ENCODE peak calls at places on chromosomes 13 and 19, in six cellular contexts. One of them, this sample, is unnamed. For H3K27me3, the result is how much of the 10 kb centered on the place peaks cover.

GRCh38 chr13:73140804-73141203 is 82.0 kb downstream of the KLF5 start:
- DNase-seq in right cardiac atrium: no peak
- DNase-seq in hepatocyte: no peak
- DNase-seq in tibial nerve: no peak
- DNase-seq in A673: no peak
- DNase-seq in CD8-positive, alpha-beta T cell: no peak
- DNase-seq in this sample: no peak

GRCh38 chr13:49655906-49656305 is 27.6 kb downstream of the ARL11 start:
- DNase-seq in right cardiac atrium: no peak
- DNase-seq in hepatocyte: no peak
- DNase-seq in A673: no peak
- DNase-seq in tibial nerve: no peak
- DNase-seq in CD8-positive, alpha-beta T cell: no peak
- DNase-seq in this sample: no peak

GRCh38 chr13:54029226-54029625 is 1000.6 kb downstream of the OLFM4 start:
- DNase-seq in tibial nerve: no peak
- DNase-seq in A673: peak
- DNase-seq in CD8-positive, alpha-beta T cell: no peak
- DNase-seq in right cardiac atrium: no peak
- DNase-seq in hepatocyte: peak
- DNase-seq in this sample: no peak

GRCh38 chr13:113064534-113065405 is 40.8 kb upstream of the F7 start:
- DNase-seq in right cardiac atrium: peak
- DNase-seq in A673: peak
- DNase-seq in hepatocyte: no peak
- DNase-seq in CD8-positive, alpha-beta T cell: no peak
- DNase-seq in tibial nerve: no peak
- DNase-seq in this sample: peak

GRCh38 chr19:48836089-48837017 is at the start of gene HSD17B14:
- DNase-seq in tibial nerve: no peak
- DNase-seq in hepatocyte: peak
- DNase-seq in CD8-positive, alpha-beta T cell: no peak
- DNase-seq in A673: peak
- DNase-seq in right cardiac atrium: peak
- DNase-seq in this sample: no peak

GRCh38 chr19:32177686-32178085 is 167.7 kb upstream of the ZNF507 start:
- DNase-seq in CD8-positive, alpha-beta T cell: no peak
- DNase-seq in right cardiac atrium: no peak
- DNase-seq in hepatocyte: no peak
- DNase-seq in tibial nerve: no peak
- DNase-seq in A673: peak
- DNase-seq in this sample: no peak

GRCh38 chr19:50555447-50556235 is 12.6 kb downstream of the LRRC4B start:
- DNase-seq in CD8-positive, alpha-beta T cell: no peak
- DNase-seq in hepatocyte: no peak
- DNase-seq in right cardiac atrium: no peak
- DNase-seq in tibial nerve: no peak
- DNase-seq in A673: no peak
- DNase-seq in this sample: no peak

GRCh38 chr13:36986462-36987240 is 12.5 kb downstream of the ALG5 start:
- DNase-seq in right cardiac atrium: no peak
- DNase-seq in tibial nerve: no peak
- DNase-seq in CD8-positive, alpha-beta T cell: no peak
- DNase-seq in hepatocyte: no peak
- DNase-seq in A673: no peak
- DNase-seq in this sample: no peak

GRCh38 chr19:15613338-15613737 is 1.7 kb upstream of the CYP4F8 start:
- DNase-seq in tibial nerve: no peak
- DNase-seq in A673: no peak
- DNase-seq in CD8-positive, alpha-beta T cell: no peak
- DNase-seq in right cardiac atrium: no peak
- DNase-seq in hepatocyte: no peak
- DNase-seq in this sample: no peak

GRCh38 chr19:44532819-44533218 is 3.3 kb upstream of the CEACAM20 start:
- DNase-seq in right cardiac atrium: no peak
- DNase-seq in CD8-positive, alpha-beta T cell: no peak
- DNase-seq in hepatocyte: no peak
- DNase-seq in tibial nerve: no peak
- DNase-seq in A673: no peak
- DNase-seq in this sample: peak

GRCh38 chr13:28613562-28613961 is 45.4 kb upstream of the POMP start:
- DNase-seq in tibial nerve: no peak
- DNase-seq in right cardiac atrium: no peak
- DNase-seq in A673: no peak
- DNase-seq in CD8-positive, alpha-beta T cell: no peak
- DNase-seq in hepatocyte: peak
- DNase-seq in this sample: peak

GRCh38 chr19:52898101-52898500 is 666 bp upstream of the ZNF320 start:
- DNase-seq in A673: no peak
- DNase-seq in hepatocyte: peak
- DNase-seq in CD8-positive, alpha-beta T cell: no peak
- DNase-seq in right cardiac atrium: peak
- DNase-seq in tibial nerve: no peak
- DNase-seq in this sample: no peak

GRCh38 chr13:109412232-109412935 is 374.0 kb downstream of the IRS2 start:
- DNase-seq in hepatocyte: peak
- DNase-seq in tibial nerve: no peak
- DNase-seq in CD8-positive, alpha-beta T cell: no peak
- DNase-seq in right cardiac atrium: peak
- DNase-seq in A673: peak
- DNase-seq in this sample: peak

GRCh38 chr19:49848938-49849337 is 2.0 kb upstream of the PTOV1 start:
- DNase-seq in right cardiac atrium: no peak
- DNase-seq in tibial nerve: no peak
- DNase-seq in CD8-positive, alpha-beta T cell: no peak
- DNase-seq in A673: no peak
- DNase-seq in hepatocyte: no peak
- DNase-seq in this sample: no peak

GRCh38 chr19:48967346-48968178 is 2.5 kb downstream of the FTL start:
- DNase-seq in tibial nerve: no peak
- DNase-seq in right cardiac atrium: peak
- DNase-seq in hepatocyte: peak
- DNase-seq in CD8-positive, alpha-beta T cell: no peak
- DNase-seq in A673: no peak
- DNase-seq in this sample: no peak

GRCh38 chr13:77036294-77036693 is 9.3 kb upstream of the FBXL3 start:
- DNase-seq in tibial nerve: no peak
- DNase-seq in CD8-positive, alpha-beta T cell: no peak
- DNase-seq in hepatocyte: no peak
- DNase-seq in right cardiac atrium: no peak
- DNase-seq in A673: no peak
- DNase-seq in this sample: no peak

GRCh38 chr13:30713133-30713532 is 22.2 kb upstream of the ALOX5AP start:
- DNase-seq in A673: no peak
- DNase-seq in right cardiac atrium: no peak
- DNase-seq in hepatocyte: no peak
- DNase-seq in tibial nerve: no peak
- DNase-seq in CD8-positive, alpha-beta T cell: no peak
- DNase-seq in this sample: no peak

GRCh38 chr19:52535831-52536800 is 8.6 kb downstream of the ZNF808 start:
- DNase-seq in hepatocyte: peak
- DNase-seq in A673: peak
- DNase-seq in tibial nerve: peak
- DNase-seq in right cardiac atrium: peak
- DNase-seq in CD8-positive, alpha-beta T cell: peak
- DNase-seq in this sample: no peak

GRCh38 chr19:17289489-17289888 is 7.8 kb downstream of the ANKLE1 start:
- DNase-seq in tibial nerve: no peak
- DNase-seq in A673: no peak
- DNase-seq in right cardiac atrium: peak
- DNase-seq in CD8-positive, alpha-beta T cell: no peak
- DNase-seq in hepatocyte: peak
- DNase-seq in this sample: peak

GRCh38 chr19:46764817-46765291 is 18.6 kb upstream of the STRN4 start:
- DNase-seq in tibial nerve: no peak
- DNase-seq in right cardiac atrium: no peak
- DNase-seq in hepatocyte: no peak
- DNase-seq in CD8-positive, alpha-beta T cell: no peak
- DNase-seq in A673: no peak
- DNase-seq in this sample: no peak

GRCh38 chr13:97125810-97126738 is 96.1 kb upstream of the MBNL2 start:
- DNase-seq in hepatocyte: peak
- DNase-seq in A673: peak
- DNase-seq in tibial nerve: no peak
- DNase-seq in right cardiac atrium: no peak
- DNase-seq in CD8-positive, alpha-beta T cell: no peak
- DNase-seq in this sample: no peak

GRCh38 chr13:29996316-29996715 is 145.9 kb upstream of the UBL3 start:
- DNase-seq in right cardiac atrium: no peak
- DNase-seq in A673: no peak
- DNase-seq in tibial nerve: no peak
- DNase-seq in CD8-positive, alpha-beta T cell: no peak
- DNase-seq in hepatocyte: no peak
- DNase-seq in this sample: no peak

GRCh38 chr19:42018503-42019193 is 24.6 kb upstream of the ATP1A3 start:
- DNase-seq in CD8-positive, alpha-beta T cell: no peak
- DNase-seq in A673: no peak
- DNase-seq in right cardiac atrium: no peak
- DNase-seq in tibial nerve: no peak
- DNase-seq in hepatocyte: no peak
- DNase-seq in this sample: no peak
- H3K27me3 ChIP-seq in CD8-positive, alpha-beta T cell: under half
- H3K27me3 ChIP-seq in A673: under half
- H3K27me3 ChIP-seq in right cardiac atrium: under half
- H3K27me3 ChIP-seq in tibial nerve: under half
- H3K27me3 ChIP-seq in hepatocyte: under half
- H3K27me3 ChIP-seq in this sample: under half

GRCh38 chr19:2982983-2983350 is 5.6 kb downstream of the TLE6 start:
- DNase-seq in right cardiac atrium: peak
- DNase-seq in tibial nerve: peak
- DNase-seq in CD8-positive, alpha-beta T cell: no peak
- DNase-seq in A673: peak
- DNase-seq in hepatocyte: peak
- DNase-seq in this sample: no peak
- H3K27me3 ChIP-seq in right cardiac atrium: under half
- H3K27me3 ChIP-seq in tibial nerve: under half
- H3K27me3 ChIP-seq in CD8-positive, alpha-beta T cell: under half
- H3K27me3 ChIP-seq in A673: under half
- H3K27me3 ChIP-seq in hepatocyte: under half
- H3K27me3 ChIP-seq in this sample: under half

GRCh38 chr19:19171110-19171672 is 1.1 kb upstream of the MEF2B start:
- DNase-seq in A673: no peak
- DNase-seq in CD8-positive, alpha-beta T cell: no peak
- DNase-seq in tibial nerve: no peak
- DNase-seq in right cardiac atrium: no peak
- DNase-seq in hepatocyte: no peak
- DNase-seq in this sample: no peak

GRCh38 chr19:19170053-19170945 is at the start of gene MEF2B:
- DNase-seq in hepatocyte: peak
- DNase-seq in tibial nerve: peak
- DNase-seq in A673: peak
- DNase-seq in CD8-positive, alpha-beta T cell: peak
- DNase-seq in right cardiac atrium: peak
- DNase-seq in this sample: no peak

GRCh38 chr19:19169236-19170052 is 619 bp downstream of the MEF2B start:
- DNase-seq in right cardiac atrium: no peak
- DNase-seq in CD8-positive, alpha-beta T cell: no peak
- DNase-seq in A673: no peak
- DNase-seq in hepatocyte: no peak
- DNase-seq in tibial nerve: no peak
- DNase-seq in this sample: no peak

GRCh38 chr19:19165396-19165795 is 4.7 kb downstream of the MEF2B start:
- DNase-seq in A673: no peak
- DNase-seq in tibial nerve: no peak
- DNase-seq in CD8-positive, alpha-beta T cell: no peak
- DNase-seq in right cardiac atrium: no peak
- DNase-seq in hepatocyte: no peak
- DNase-seq in this sample: no peak

GRCh38 chr19:19167612-19168011 is 2.5 kb downstream of the MEF2B start:
- DNase-seq in A673: no peak
- DNase-seq in hepatocyte: no peak
- DNase-seq in right cardiac atrium: no peak
- DNase-seq in tibial nerve: no peak
- DNase-seq in CD8-positive, alpha-beta T cell: no peak
- DNase-seq in this sample: no peak
- H3K27me3 ChIP-seq in A673: under half
- H3K27me3 ChIP-seq in hepatocyte: under half
- H3K27me3 ChIP-seq in right cardiac atrium: under half
- H3K27me3 ChIP-seq in tibial nerve: under half
- H3K27me3 ChIP-seq in CD8-positive, alpha-beta T cell: under half
- H3K27me3 ChIP-seq in this sample: under half

GRCh38 chr19:4679416-4679815 is 9.3 kb upstream of the MYDGF start:
- DNase-seq in A673: no peak
- DNase-seq in CD8-positive, alpha-beta T cell: no peak
- DNase-seq in hepatocyte: no peak
- DNase-seq in tibial nerve: no peak
- DNase-seq in right cardiac atrium: no peak
- DNase-seq in this sample: no peak
- H3K27me3 ChIP-seq in A673: under half
- H3K27me3 ChIP-seq in CD8-positive, alpha-beta T cell: under half
- H3K27me3 ChIP-seq in hepatocyte: under half
- H3K27me3 ChIP-seq in tibial nerve: under half
- H3K27me3 ChIP-seq in right cardiac atrium: under half
- H3K27me3 ChIP-seq in this sample: under half

GRCh38 chr19:13014101-13014920 is 19.0 kb downstream of the NFIX start:
- DNase-seq in A673: peak
- DNase-seq in hepatocyte: no peak
- DNase-seq in CD8-positive, alpha-beta T cell: no peak
- DNase-seq in right cardiac atrium: peak
- DNase-seq in tibial nerve: no peak
- DNase-seq in this sample: peak

GRCh38 chr19:13013649-13014048 is 18.4 kb downstream of the NFIX start:
- DNase-seq in right cardiac atrium: peak
- DNase-seq in CD8-positive, alpha-beta T cell: no peak
- DNase-seq in A673: no peak
- DNase-seq in tibial nerve: no peak
- DNase-seq in hepatocyte: no peak
- DNase-seq in this sample: no peak

GRCh38 chr19:13011653-13012389 is 16.5 kb downstream of the NFIX start:
- DNase-seq in right cardiac atrium: no peak
- DNase-seq in CD8-positive, alpha-beta T cell: no peak
- DNase-seq in tibial nerve: no peak
- DNase-seq in hepatocyte: no peak
- DNase-seq in A673: no peak
- DNase-seq in this sample: no peak

GRCh38 chr19:13012390-13012689 is 17.1 kb downstream of the NFIX start:
- DNase-seq in right cardiac atrium: no peak
- DNase-seq in A673: no peak
- DNase-seq in hepatocyte: no peak
- DNase-seq in CD8-positive, alpha-beta T cell: no peak
- DNase-seq in tibial nerve: no peak
- DNase-seq in this sample: no peak

GRCh38 chr19:13012690-13013608 is 17.7 kb downstream of the NFIX start:
- DNase-seq in right cardiac atrium: peak
- DNase-seq in A673: peak
- DNase-seq in hepatocyte: peak
- DNase-seq in tibial nerve: peak
- DNase-seq in CD8-positive, alpha-beta T cell: peak
- DNase-seq in this sample: peak
- H3K27me3 ChIP-seq in right cardiac atrium: under half
- H3K27me3 ChIP-seq in A673: under half
- H3K27me3 ChIP-seq in hepatocyte: half or more
- H3K27me3 ChIP-seq in tibial nerve: under half
- H3K27me3 ChIP-seq in CD8-positive, alpha-beta T cell: under half
- H3K27me3 ChIP-seq in this sample: under half